ENCODE peak calls at places on chromosomes 12 and 14, in nine cellular contexts. One of them, this sample, is unnamed.
A peak's percentile ranks its signal among the peaks of the same experiment; 100 is the strongest.

GRCh38 chr12:101927042-101927441 is 49.7 kb downstream of the DRAM1 start:
- DNase-seq in mammary epithelial cell: no peak
- DNase-seq in effector memory CD4-positive, alpha-beta T cell: no peak
- DNase-seq in neural progenitor cell: no peak
- DNase-seq in PC-3: no peak
- DNase-seq in sigmoid colon: no peak
- DNase-seq in GM12878: no peak
- DNase-seq in OCI-LY7: no peak
- DNase-seq in mesenchymal stem cell: peak; percentile 48
- DNase-seq in this sample: no peak

GRCh38 chr12:124503305-124503704 is 64.1 kb downstream of the NCOR2 start:
- DNase-seq in mesenchymal stem cell: no peak
- DNase-seq in GM12878: no peak
- DNase-seq in mammary epithelial cell: no peak
- DNase-seq in neural progenitor cell: no peak
- DNase-seq in sigmoid colon: no peak
- DNase-seq in OCI-LY7: no peak
- DNase-seq in effector memory CD4-positive, alpha-beta T cell: no peak
- DNase-seq in PC-3: no peak
- DNase-seq in this sample: no peak

GRCh38 chr12:4894019-4894418 is 15.7 kb upstream of the KCNA1 start:
- DNase-seq in OCI-LY7: no peak
- DNase-seq in GM12878: no peak
- DNase-seq in mammary epithelial cell: no peak
- DNase-seq in mesenchymal stem cell: no peak
- DNase-seq in neural progenitor cell: no peak
- DNase-seq in sigmoid colon: no peak
- DNase-seq in PC-3: no peak
- DNase-seq in effector memory CD4-positive, alpha-beta T cell: no peak
- DNase-seq in this sample: no peak

GRCh38 chr14:68659021-68659931 is 133.6 kb downstream of the ZFP36L1 start:
- DNase-seq in OCI-LY7: no peak
- DNase-seq in mammary epithelial cell: no peak
- DNase-seq in neural progenitor cell: no peak
- DNase-seq in effector memory CD4-positive, alpha-beta T cell: no peak
- DNase-seq in mesenchymal stem cell: peak; percentile 68
- DNase-seq in GM12878: no peak
- DNase-seq in sigmoid colon: no peak
- DNase-seq in PC-3: no peak
- DNase-seq in this sample: no peak

GRCh38 chr12:2098852-2099251 is 46.1 kb downstream of the CACNA1C start:
- DNase-seq in mesenchymal stem cell: no peak
- DNase-seq in sigmoid colon: no peak
- DNase-seq in OCI-LY7: no peak
- DNase-seq in mammary epithelial cell: no peak
- DNase-seq in GM12878: no peak
- DNase-seq in PC-3: no peak
- DNase-seq in effector memory CD4-positive, alpha-beta T cell: no peak
- DNase-seq in neural progenitor cell: no peak
- DNase-seq in this sample: no peak

GRCh38 chr14:103329421-103330347 is 4.4 kb upstream of the EIF5 start:
- DNase-seq in OCI-LY7: peak; percentile 18
- DNase-seq in PC-3: no peak
- DNase-seq in GM12878: no peak
- DNase-seq in sigmoid colon: no peak
- DNase-seq in neural progenitor cell: no peak
- DNase-seq in effector memory CD4-positive, alpha-beta T cell: no peak
- DNase-seq in mammary epithelial cell: peak; percentile 35
- DNase-seq in mesenchymal stem cell: no peak
- DNase-seq in this sample: no peak

GRCh38 chr12:65510584-65511050 is 232.1 kb downstream of the MSRB3 start:
- DNase-seq in mesenchymal stem cell: no peak
- DNase-seq in sigmoid colon: no peak
- DNase-seq in GM12878: no peak
- DNase-seq in mammary epithelial cell: no peak
- DNase-seq in PC-3: no peak
- DNase-seq in effector memory CD4-positive, alpha-beta T cell: no peak
- DNase-seq in neural progenitor cell: peak; percentile 89
- DNase-seq in OCI-LY7: no peak
- DNase-seq in this sample: no peak

GRCh38 chr14:73489481-73490175 is 1.1 kb upstream of the RIOX1 start:
- DNase-seq in mammary epithelial cell: no peak
- DNase-seq in neural progenitor cell: no peak
- DNase-seq in OCI-LY7: no peak
- DNase-seq in effector memory CD4-positive, alpha-beta T cell: no peak
- DNase-seq in mesenchymal stem cell: no peak
- DNase-seq in PC-3: no peak
- DNase-seq in GM12878: no peak
- DNase-seq in sigmoid colon: no peak
- DNase-seq in this sample: no peak

GRCh38 chr12:57476162-57476992 is 3.3 kb downstream of the ARHGAP9 start:
- DNase-seq in OCI-LY7: peak; percentile 72
- DNase-seq in mesenchymal stem cell: no peak
- DNase-seq in effector memory CD4-positive, alpha-beta T cell: peak; percentile 51
- DNase-seq in sigmoid colon: no peak
- DNase-seq in neural progenitor cell: no peak
- DNase-seq in PC-3: no peak
- DNase-seq in GM12878: no peak
- DNase-seq in mammary epithelial cell: no peak
- DNase-seq in this sample: no peak

GRCh38 chr12:99223554-99223953 is 424.0 kb upstream of the GARIN6 start:
- DNase-seq in neural progenitor cell: no peak
- DNase-seq in sigmoid colon: no peak
- DNase-seq in GM12878: no peak
- DNase-seq in mammary epithelial cell: no peak
- DNase-seq in mesenchymal stem cell: no peak
- DNase-seq in effector memory CD4-positive, alpha-beta T cell: no peak
- DNase-seq in PC-3: no peak
- DNase-seq in OCI-LY7: peak; percentile 11
- DNase-seq in this sample: no peak

GRCh38 chr12:31227401-31227981 is 98.5 kb downstream of the SINHCAF start:
- DNase-seq in PC-3: no peak
- DNase-seq in mammary epithelial cell: no peak
- DNase-seq in GM12878: no peak
- DNase-seq in effector memory CD4-positive, alpha-beta T cell: no peak
- DNase-seq in sigmoid colon: no peak
- DNase-seq in OCI-LY7: no peak
- DNase-seq in neural progenitor cell: no peak
- DNase-seq in mesenchymal stem cell: no peak
- DNase-seq in this sample: no peak

GRCh38 chr14:44462372-44462771 is 44.7 kb downstream of the FSCB start:
- DNase-seq in neural progenitor cell: no peak
- DNase-seq in mesenchymal stem cell: no peak
- DNase-seq in GM12878: no peak
- DNase-seq in sigmoid colon: no peak
- DNase-seq in PC-3: no peak
- DNase-seq in OCI-LY7: no peak
- DNase-seq in mammary epithelial cell: no peak
- DNase-seq in effector memory CD4-positive, alpha-beta T cell: no peak
- DNase-seq in this sample: no peak

GRCh38 chr14:99871771-99872170 is 78.6 kb downstream of the EML1 start:
- DNase-seq in GM12878: no peak
- DNase-seq in effector memory CD4-positive, alpha-beta T cell: no peak
- DNase-seq in mammary epithelial cell: no peak
- DNase-seq in neural progenitor cell: peak; percentile 55
- DNase-seq in PC-3: no peak
- DNase-seq in mesenchymal stem cell: no peak
- DNase-seq in sigmoid colon: no peak
- DNase-seq in OCI-LY7: no peak
- DNase-seq in this sample: no peak
- H3K27ac ChIP-seq in GM12878: no peak overlapping the region
- H3K27ac ChIP-seq in effector memory CD4-positive, alpha-beta T cell: no peak overlapping the region
- H3K27ac ChIP-seq in mammary epithelial cell: no peak overlapping the region
- H3K27ac ChIP-seq in neural progenitor cell: peak overlapping the region; percentile 98
- H3K27ac ChIP-seq in PC-3: no peak overlapping the region
- H3K27ac ChIP-seq in mesenchymal stem cell: no peak overlapping the region
- H3K27ac ChIP-seq in sigmoid colon: no peak overlapping the region
- H3K27ac ChIP-seq in OCI-LY7: no peak overlapping the region
- H3K27ac ChIP-seq in this sample: no peak overlapping the region

GRCh38 chr14:61345144-61345482 is 23.7 kb downstream of the PRKCH start:
- DNase-seq in PC-3: no peak
- DNase-seq in mesenchymal stem cell: no peak
- DNase-seq in neural progenitor cell: no peak
- DNase-seq in effector memory CD4-positive, alpha-beta T cell: no peak
- DNase-seq in OCI-LY7: no peak
- DNase-seq in mammary epithelial cell: no peak
- DNase-seq in GM12878: no peak
- DNase-seq in sigmoid colon: no peak
- DNase-seq in this sample: no peak
- H3K27ac ChIP-seq in PC-3: no peak overlapping the region
- H3K27ac ChIP-seq in mesenchymal stem cell: no peak overlapping the region
- H3K27ac ChIP-seq in neural progenitor cell: no peak overlapping the region
- H3K27ac ChIP-seq in effector memory CD4-positive, alpha-beta T cell: peak overlapping the region; percentile 80
- H3K27ac ChIP-seq in OCI-LY7: no peak overlapping the region
- H3K27ac ChIP-seq in mammary epithelial cell: no peak overlapping the region
- H3K27ac ChIP-seq in GM12878: peak overlapping the region; percentile 74
- H3K27ac ChIP-seq in sigmoid colon: peak overlapping the region; percentile 35
- H3K27ac ChIP-seq in this sample: no peak overlapping the region

GRCh38 chr12:129257526-129257925 is 404.2 kb downstream of the GLT1D1 start:
- DNase-seq in GM12878: no peak
- DNase-seq in sigmoid colon: no peak
- DNase-seq in mammary epithelial cell: no peak
- DNase-seq in PC-3: no peak
- DNase-seq in effector memory CD4-positive, alpha-beta T cell: no peak
- DNase-seq in OCI-LY7: no peak
- DNase-seq in neural progenitor cell: no peak
- DNase-seq in mesenchymal stem cell: no peak
- DNase-seq in this sample: no peak

GRCh38 chr12:129258781-129259318 is 405.6 kb downstream of the GLT1D1 start:
- DNase-seq in neural progenitor cell: no peak
- DNase-seq in OCI-LY7: no peak
- DNase-seq in PC-3: no peak
- DNase-seq in GM12878: no peak
- DNase-seq in effector memory CD4-positive, alpha-beta T cell: no peak
- DNase-seq in mesenchymal stem cell: no peak
- DNase-seq in mammary epithelial cell: no peak
- DNase-seq in sigmoid colon: no peak
- DNase-seq in this sample: no peak
- H3K27ac ChIP-seq in neural progenitor cell: no peak overlapping the region
- H3K27ac ChIP-seq in OCI-LY7: no peak overlapping the region
- H3K27ac ChIP-seq in PC-3: no peak overlapping the region
- H3K27ac ChIP-seq in GM12878: no peak overlapping the region
- H3K27ac ChIP-seq in effector memory CD4-positive, alpha-beta T cell: no peak overlapping the region
- H3K27ac ChIP-seq in mesenchymal stem cell: no peak overlapping the region
- H3K27ac ChIP-seq in mammary epithelial cell: no peak overlapping the region
- H3K27ac ChIP-seq in sigmoid colon: no peak overlapping the region
- H3K27ac ChIP-seq in this sample: no peak overlapping the region

GRCh38 chr12:114668151-114668891 is 15.7 kb downstream of the TBX3 start:
- DNase-seq in mesenchymal stem cell: peak; percentile 86
- DNase-seq in PC-3: peak; percentile 98
- DNase-seq in sigmoid colon: peak; percentile 84
- DNase-seq in mammary epithelial cell: peak; percentile 91
- DNase-seq in effector memory CD4-positive, alpha-beta T cell: no peak
- DNase-seq in OCI-LY7: no peak
- DNase-seq in GM12878: no peak
- DNase-seq in neural progenitor cell: peak; percentile 91
- DNase-seq in this sample: peak; percentile 84

GRCh38 chr12:114666746-114667668 is 17.0 kb downstream of the TBX3 start:
- DNase-seq in mesenchymal stem cell: peak; percentile 42
- DNase-seq in mammary epithelial cell: no peak
- DNase-seq in OCI-LY7: no peak
- DNase-seq in sigmoid colon: no peak
- DNase-seq in neural progenitor cell: peak; percentile 81
- DNase-seq in PC-3: peak; percentile 34
- DNase-seq in GM12878: no peak
- DNase-seq in effector memory CD4-positive, alpha-beta T cell: no peak
- DNase-seq in this sample: no peak

GRCh38 chr12:114667669-114668150 is 16.3 kb downstream of the TBX3 start:
- DNase-seq in effector memory CD4-positive, alpha-beta T cell: no peak
- DNase-seq in mesenchymal stem cell: no peak
- DNase-seq in PC-3: no peak
- DNase-seq in OCI-LY7: no peak
- DNase-seq in neural progenitor cell: no peak
- DNase-seq in mammary epithelial cell: no peak
- DNase-seq in sigmoid colon: no peak
- DNase-seq in GM12878: no peak
- DNase-seq in this sample: no peak

GRCh38 chr12:114664661-114665320 is 19.2 kb downstream of the TBX3 start:
- DNase-seq in OCI-LY7: no peak
- DNase-seq in PC-3: peak; percentile 44
- DNase-seq in neural progenitor cell: peak; percentile 67
- DNase-seq in effector memory CD4-positive, alpha-beta T cell: no peak
- DNase-seq in mammary epithelial cell: no peak
- DNase-seq in mesenchymal stem cell: no peak
- DNase-seq in GM12878: no peak
- DNase-seq in sigmoid colon: no peak
- DNase-seq in this sample: no peak

GRCh38 chr12:114665411-114666181 is 18.4 kb downstream of the TBX3 start:
- DNase-seq in mesenchymal stem cell: peak; percentile 31
- DNase-seq in effector memory CD4-positive, alpha-beta T cell: no peak
- DNase-seq in PC-3: peak; percentile 47
- DNase-seq in neural progenitor cell: peak; percentile 59
- DNase-seq in sigmoid colon: no peak
- DNase-seq in mammary epithelial cell: no peak
- DNase-seq in GM12878: no peak
- DNase-seq in OCI-LY7: no peak
- DNase-seq in this sample: no peak
- H3K27ac ChIP-seq in mesenchymal stem cell: no peak overlapping the region
- H3K27ac ChIP-seq in effector memory CD4-positive, alpha-beta T cell: no peak overlapping the region
- H3K27ac ChIP-seq in PC-3: peak overlapping the region; percentile 54
- H3K27ac ChIP-seq in neural progenitor cell: no peak overlapping the region
- H3K27ac ChIP-seq in sigmoid colon: no peak overlapping the region
- H3K27ac ChIP-seq in mammary epithelial cell: no peak overlapping the region
- H3K27ac ChIP-seq in GM12878: no peak overlapping the region
- H3K27ac ChIP-seq in OCI-LY7: no peak overlapping the region
- H3K27ac ChIP-seq in this sample: peak overlapping the region; percentile 28

GRCh38 chr12:128795530-128796361 is 28.0 kb downstream of the SLC15A4 start:
- DNase-seq in neural progenitor cell: no peak
- DNase-seq in PC-3: no peak
- DNase-seq in effector memory CD4-positive, alpha-beta T cell: no peak
- DNase-seq in mesenchymal stem cell: no peak
- DNase-seq in sigmoid colon: peak; percentile 43
- DNase-seq in OCI-LY7: peak; percentile 91
- DNase-seq in mammary epithelial cell: no peak
- DNase-seq in GM12878: no peak
- DNase-seq in this sample: no peak
- H3K27ac ChIP-seq in neural progenitor cell: no peak overlapping the region
- H3K27ac ChIP-seq in PC-3: no peak overlapping the region
- H3K27ac ChIP-seq in effector memory CD4-positive, alpha-beta T cell: no peak overlapping the region
- H3K27ac ChIP-seq in mesenchymal stem cell: no peak overlapping the region
- H3K27ac ChIP-seq in sigmoid colon: no peak overlapping the region
- H3K27ac ChIP-seq in OCI-LY7: peak overlapping the region; percentile 100
- H3K27ac ChIP-seq in mammary epithelial cell: no peak overlapping the region
- H3K27ac ChIP-seq in GM12878: peak overlapping the region; percentile 99
- H3K27ac ChIP-seq in this sample: no peak overlapping the region